ENCODE peak calls at places on chromosomes 7 and 10, in ten cellular contexts. U, M, B, K, T, I, P, C, V and X are unnamed samples.

GRCh38 chr7:15938153-15938552 is 251.7 kb upstream of the MEOX2 start:
- DNase-seq in V (no peak), C (no peak), T (no peak), U (no peak), P (no peak), I (no peak), B (no peak), K (no peak), M (no peak), X (no peak)

GRCh38 chr7:44521347-44522095 is 19.6 kb downstream of the NPC1L1 start:
- DNase-seq in B (no peak), T (no peak), C (no peak), U (no peak), V (no peak), I (no peak), P (no peak), M (no peak), K (no peak), X (no peak)

GRCh38 chr10:97584060-97584797 is at the start of gene HOGA1:
- DNase-seq in T (no peak), B (peak), M (peak), U (peak), P (no peak), I (peak), K (peak), V (peak), C (peak), X (peak)

GRCh38 chr7:97845622-97846203 is 26.5 kb downstream of the ASNS start:
- DNase-seq in I (no peak), P (no peak), T (peak), U (peak), K (peak), B (no peak), M (peak), V (no peak), C (no peak), X (peak)

GRCh38 chr10:131727612-131728011 is 173.2 kb upstream of the PPP2R2D start:
- DNase-seq in V (no peak), C (no peak), T (no peak), P (no peak), I (no peak), M (no peak), U (no peak), K (no peak), B (peak), X (no peak)

GRCh38 chr10:22325272-22325947 is 4.5 kb downstream of the BMI1 start:
- DNase-seq in M (peak), V (peak), C (peak), B (peak), T (peak), P (peak), I (peak), U (peak), K (peak), X (peak)

GRCh38 chr10:113499066-113499465 is 53.8 kb upstream of the HABP2 start:
- DNase-seq in T (no peak), V (no peak), B (no peak), C (no peak), K (no peak), U (no peak), I (no peak), P (no peak), M (no peak), X (no peak)

GRCh38 chr7:143900230-143900766 is 1.7 kb downstream of the TCAF1 start:
- DNase-seq in K (peak), I (peak), C (no peak), V (no peak), P (no peak), U (no peak), T (no peak), B (no peak), M (peak), X (no peak)

GRCh38 chr10:73827346-73828089 is 16.1 kb upstream of the NDST2 start:
- DNase-seq in V (peak), I (peak), M (peak), C (no peak), T (no peak), U (no peak), K (peak), B (no peak), P (no peak), X (no peak)

GRCh38 chr7:142855756-142856564 is 1.1 kb downstream of the EPHB6 start:
- DNase-seq in M (no peak), T (no peak), K (peak), C (peak), I (peak), V (peak), B (peak), P (peak), U (no peak), X (no peak)

GRCh38 chr7:36995776-36996175 is 271.5 kb upstream of the AOAH start:
- DNase-seq in M (no peak), T (no peak), B (no peak), I (peak), C (no peak), V (no peak), K (no peak), U (no peak), P (no peak), X (no peak)

GRCh38 chr7:120785056-120785455 is 72.9 kb downstream of the TSPAN12 start:
- DNase-seq in I (no peak), U (no peak), T (no peak), B (no peak), P (no peak), K (no peak), C (no peak), V (no peak), M (no peak), X (no peak)

GRCh38 chr7:15525652-15526263 is 36.1 kb downstream of the AGMO start:
- DNase-seq in B (peak), C (peak), U (no peak), M (no peak), K (no peak), P (no peak), I (no peak), V (no peak), T (no peak), X (no peak)

GRCh38 chr10:48745662-48746245 is 61.1 kb downstream of the WDFY4 start:
- DNase-seq in M (no peak), I (no peak), C (no peak), B (no peak), T (no peak), V (no peak), K (no peak), P (no peak), U (no peak), X (no peak)

GRCh38 chr7:106604303-106604918 is 56.5 kb downstream of the CCDC71L start:
- DNase-seq in U (no peak), M (no peak), C (no peak), T (no peak), K (no peak), I (no peak), B (no peak), P (no peak), V (no peak), X (no peak)

GRCh38 chr10:111151595-111151994 is 74.8 kb downstream of the ADRA2A start:
- DNase-seq in U (no peak), V (no peak), T (no peak), B (no peak), C (no peak), M (no peak), I (no peak), P (no peak), K (no peak), X (no peak)

GRCh38 chr10:121592155-121592890 is 5.9 kb downstream of the FGFR2 start:
- DNase-seq in B (peak), V (no peak), M (peak), P (no peak), I (no peak), C (no peak), K (no peak), T (no peak), U (no peak), X (no peak)

GRCh38 chr10:110354322-110354766 is 49.6 kb upstream of the SMNDC1 start:
- DNase-seq in P (peak), B (peak), T (peak), U (peak), M (peak), V (no peak), K (peak), C (peak), I (peak), X (peak)

GRCh38 chr7:2248984-2249694 is 7.1 kb downstream of the NUDT1 start:
- DNase-seq in C (peak), I (peak), M (peak), B (peak), T (peak), K (peak), V (peak), U (no peak), P (no peak), X (no peak)

GRCh38 chr10:31602541-31603244 is 283.7 kb downstream of the ZEB1 start:
- DNase-seq in T (no peak), B (peak), K (peak), U (peak), C (peak), P (no peak), M (peak), V (no peak), I (peak), X (peak)

GRCh38 chr7:48759431-48760080 is 164.8 kb upstream of the CDC14C start:
- DNase-seq in P (no peak), I (no peak), C (no peak), T (no peak), K (no peak), B (no peak), U (no peak), M (no peak), V (no peak), X (no peak)

GRCh38 chr10:117198088-117198487 is 799 bp downstream of the KCNK18 start:
- DNase-seq in P (no peak), B (peak), M (no peak), K (no peak), U (no peak), V (no peak), T (no peak), C (no peak), I (no peak), X (no peak)

GRCh38 chr7:142919656-142920055 is 13.9 kb downstream of the TRPV5 start:
- DNase-seq in B (no peak), C (no peak), T (no peak), V (no peak), M (no peak), U (no peak), I (no peak), P (no peak), K (no peak), X (no peak)

GRCh38 chr7:64665980-64666674 is at the start of gene ZNF107:
- DNase-seq in B (peak), C (peak), K (peak), P (peak), U (peak), V (peak), T (peak), M (peak), I (peak), X (peak)

GRCh38 chr7:111401516-111401915 is 160.8 kb downstream of the IMMP2L start:
- DNase-seq in T (no peak), C (no peak), V (no peak), B (no peak), M (peak), U (no peak), I (no peak), P (no peak), K (no peak), X (no peak)

GRCh38 chr10:104028146-104028545 is 57.5 kb downstream of the COL17A1 start:
- DNase-seq in U (peak), C (no peak), V (no peak), P (no peak), M (peak), K (peak), B (no peak), I (no peak), T (no peak), X (peak)

GRCh38 chr10:128624656-128625530 is 498.7 kb upstream of the MKI67 start:
- DNase-seq in I (no peak), M (no peak), P (no peak), B (no peak), V (no peak), U (no peak), C (no peak), T (no peak), K (no peak), X (no peak)

GRCh38 chr10:70584366-70584765 is 18.2 kb downstream of the PRF1 start:
- DNase-seq in P (no peak), M (no peak), K (no peak), T (no peak), I (no peak), C (no peak), V (peak), B (no peak), U (no peak), X (no peak)

GRCh38 chr10:73228247-73228646 is 18.8 kb downstream of the DNAJC9 start:
- DNase-seq in I (no peak), U (no peak), V (no peak), P (no peak), K (peak), T (no peak), M (no peak), B (no peak), C (no peak), X (no peak)

GRCh38 chr10:58746470-58747185 is 234.0 kb downstream of the BICC1 start:
- DNase-seq in U (no peak), P (no peak), K (no peak), V (no peak), C (no peak), M (peak), B (no peak), T (no peak), I (no peak), X (no peak)

GRCh38 chr10:123154092-123154942 is at the start of gene BUB3:
- DNase-seq in C (peak), V (peak), T (peak), P (peak), B (peak), U (peak), I (peak), M (peak), K (peak), X (peak)